ENCODE peak calls at places on chromosomes 16 and 17, in seven cellular contexts. V is IMR-90, O is endodermal cell, Y is psoas muscle, T is fibroblast of lung, I is adrenal gland, S is tibial artery. M is an unnamed sample. For H3K4me1, the result is how much of the 10 kb centered on the place peaks cover.

GRCh38 chr17:74738051-74738996 is 1.3 kb downstream of the RAB37 start:
- DNase-seq in I (no peak), Y (no peak), S (no peak), V (no peak), O (no peak), T (peak), M (no peak)

GRCh38 chr16:10668322-10669045 is 26.2 kb downstream of the TEKT5 start:
- DNase-seq in I (no peak), Y (no peak), V (peak), T (peak), O (peak), S (no peak), M (no peak)

GRCh38 chr16:2032285-2033056 is 5.8 kb downstream of the NHERF2 start:
- DNase-seq in V (peak), S (no peak), I (no peak), T (no peak), Y (no peak), O (no peak), M (no peak)

GRCh38 chr16:31094088-31094423 is 541 bp downstream of the VKORC1 start:
- DNase-seq in S (peak), V (no peak), T (no peak), O (peak), I (no peak), Y (no peak), M (no peak)

GRCh38 chr17:82876602-82877391 is 37.0 kb upstream of the ZNF750 start:
- DNase-seq in T (peak), I (peak), V (peak), Y (peak), O (peak), S (peak), M (peak)

GRCh38 chr16:9441021-9441420 is 349.6 kb downstream of the HAPSTR1 start:
- DNase-seq in O (peak), S (no peak), I (no peak), T (no peak), V (no peak), Y (no peak), M (no peak)

GRCh38 chr16:58652741-58653140 is 23.1 kb upstream of the CNOT1 start:
- DNase-seq in T (peak), I (peak), O (peak), S (no peak), Y (no peak), V (peak), M (no peak)

GRCh38 chr17:71764507-71764906 is 356.3 kb upstream of the SOX9 start:
- DNase-seq in I (peak), T (peak), Y (no peak), O (peak), S (no peak), V (no peak), M (no peak)

GRCh38 chr17:9645858-9646555 is 690 bp downstream of the USP43 start:
- DNase-seq in S (no peak), V (no peak), T (no peak), Y (peak), O (peak), I (peak), M (no peak)

GRCh38 chr17:79053251-79053925 is 21.2 kb upstream of the ENGASE start:
- DNase-seq in S (no peak), V (peak), I (no peak), Y (no peak), O (no peak), T (no peak), M (no peak)

GRCh38 chr16:47643610-47644009 is 182.5 kb downstream of the PHKB start:
- DNase-seq in Y (no peak), S (no peak), I (no peak), O (no peak), T (no peak), V (no peak), M (no peak)

GRCh38 chr17:79592198-79592597 is 18.7 kb downstream of the RBFOX3 start:
- DNase-seq in T (no peak), S (no peak), I (no peak), O (no peak), Y (no peak), V (no peak), M (no peak)

GRCh38 chr16:29029168-29029994 is 44.5 kb downstream of the LAT start:
- DNase-seq in V (peak), S (no peak), O (peak), I (no peak), T (peak), Y (peak), M (no peak)

GRCh38 chr16:1024126-1024525 is 42.6 kb downstream of the SOX8 start:
- DNase-seq in V (no peak), O (no peak), Y (no peak), S (no peak), I (no peak), T (no peak), M (no peak)

DNA sequence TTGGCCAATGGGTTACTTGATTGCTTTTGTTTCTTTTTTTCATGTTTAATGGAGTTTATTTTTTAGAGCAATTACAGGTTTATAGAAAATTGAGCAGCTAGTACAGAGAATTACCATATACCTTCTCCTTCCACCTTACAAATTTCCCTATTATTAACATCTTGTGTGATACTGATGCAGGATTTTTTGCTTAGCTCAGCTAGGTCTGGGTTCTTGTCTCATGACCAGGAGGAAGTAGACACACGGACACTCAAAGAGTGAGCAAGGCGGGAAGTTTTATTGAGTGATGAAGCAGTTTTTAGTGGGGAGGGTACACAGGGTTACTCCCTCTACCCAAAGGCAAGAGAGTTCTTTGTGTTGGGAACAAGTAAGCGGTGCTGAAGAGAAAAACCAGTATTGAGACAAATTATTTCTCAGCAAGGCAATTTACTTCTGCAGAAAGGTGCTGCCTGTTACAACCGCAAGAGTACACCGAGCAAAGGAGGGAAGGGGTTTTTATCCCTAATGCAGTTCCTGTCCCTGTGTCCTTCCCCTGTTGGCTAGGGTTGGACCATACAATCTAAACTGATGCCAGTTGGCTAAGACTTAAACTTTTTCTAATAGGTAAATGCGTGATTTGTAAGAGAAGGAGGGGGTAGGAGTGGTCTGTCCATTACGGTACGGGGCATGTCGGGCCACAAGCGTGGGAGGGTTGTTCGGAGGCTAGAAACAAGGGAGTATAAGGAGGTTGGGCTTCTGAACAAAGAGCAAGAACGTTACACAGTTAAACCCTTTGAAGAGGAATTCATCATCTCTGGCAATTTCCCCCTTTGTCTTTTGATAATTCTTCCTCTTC is 26.9 kb downstream of the SEC14L1 start:
- DNase-seq in S (no peak), Y (no peak), T (no peak), O (no peak), I (peak), V (no peak), M (no peak)
- H3K4me1 ChIP-seq in S (under half), Y (under half), T (under half), O (under half), I (half or more), V (under half), M (under half)

DNA sequence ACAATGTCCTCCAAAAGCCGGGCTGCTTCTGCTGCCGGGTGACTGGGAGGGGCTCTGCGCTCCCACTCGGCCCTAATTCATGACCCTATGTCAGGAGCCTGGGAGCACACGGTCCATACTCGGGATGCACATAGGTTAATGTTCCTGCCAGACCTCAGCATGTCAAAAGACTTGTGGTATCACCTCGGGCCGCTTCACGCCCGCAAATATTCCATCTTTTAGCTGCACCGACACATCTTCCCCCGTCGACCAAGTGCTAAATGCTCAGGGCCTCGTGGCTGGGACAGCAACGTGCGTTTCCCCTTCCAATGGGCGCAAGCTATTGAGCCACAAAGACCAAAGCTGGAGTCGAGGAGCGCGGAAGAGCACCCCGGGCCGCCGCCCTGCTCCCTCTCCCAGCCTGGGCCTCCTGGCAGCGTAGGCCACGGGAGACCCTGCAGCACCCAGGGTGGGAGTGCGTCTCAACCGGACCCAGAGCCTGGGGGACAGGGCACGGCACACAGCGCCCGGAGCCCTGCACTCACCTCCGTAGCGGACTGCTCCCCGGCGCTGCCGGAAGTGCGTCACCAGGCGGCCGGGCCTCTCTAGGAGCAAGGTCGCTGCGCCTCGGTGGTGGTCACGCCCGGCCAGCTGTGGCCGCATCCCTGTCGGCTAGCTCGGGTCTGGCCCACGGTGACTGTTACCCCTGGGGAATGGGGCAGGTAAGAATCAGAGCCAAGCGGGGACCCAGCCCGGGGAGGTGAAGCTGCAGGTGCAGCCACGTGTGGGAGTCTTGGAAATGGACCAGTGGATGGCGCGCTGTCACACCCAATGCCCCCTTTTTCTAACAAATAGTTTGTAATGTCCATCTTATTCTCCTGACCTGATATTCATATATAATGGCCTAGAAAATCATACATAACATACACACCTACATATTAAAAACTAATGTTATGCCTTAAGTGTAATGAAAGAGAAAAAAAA is at the start of gene ZNF23:
- DNase-seq in I (peak), Y (peak), T (peak), V (peak), O (peak), S (peak), M (peak)
- TF ChIP-seq CTCF in I (no peak), Y (peak), T (no peak), V (no peak), O (peak), S (no peak), M (peak)

GRCh38 chr17:48487221-48487620 is 43.6 kb downstream of the HOXB1 start:
- DNase-seq in O (no peak), Y (no peak), I (no peak), V (no peak), T (no peak), S (no peak), M (no peak)

GRCh38 chr17:48488548-48489106 is 42.2 kb downstream of the HOXB1 start:
- DNase-seq in Y (no peak), O (peak), T (no peak), V (no peak), S (no peak), I (no peak), M (no peak)

GRCh38 chr17:48484256-48484655 is 46.6 kb downstream of the HOXB1 start:
- DNase-seq in S (no peak), Y (no peak), I (no peak), V (peak), T (no peak), O (no peak), M (no peak)

GRCh38 chr17:48484850-48485249 is 46.0 kb downstream of the HOXB1 start:
- DNase-seq in S (no peak), I (no peak), Y (no peak), V (peak), O (no peak), T (peak), M (no peak)

DNA sequence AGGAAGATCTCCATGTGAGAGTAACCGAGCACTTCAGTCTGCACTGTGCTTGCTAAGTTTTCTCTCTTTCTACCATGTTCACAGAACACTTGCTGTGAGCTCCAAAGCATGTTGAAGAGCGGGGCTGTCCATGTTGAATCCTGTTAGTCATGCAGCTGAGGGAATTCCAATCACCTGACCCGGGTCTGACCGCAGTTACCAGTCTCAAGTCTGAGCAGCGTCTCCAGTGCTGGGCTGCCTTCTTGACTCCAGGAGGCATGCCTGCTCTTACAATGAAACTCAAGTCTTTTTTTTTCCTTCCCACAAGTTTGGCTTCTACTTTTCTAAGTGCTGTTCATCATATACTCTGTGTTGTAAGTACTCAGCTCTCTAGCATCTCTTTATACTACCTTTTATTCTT is 44.3 kb downstream of the HOXB1 start:
- DNase-seq in O (peak), I (no peak), S (no peak), Y (peak), T (peak), V (peak), M (no peak)
- H3K4me3 ChIP-seq in O (no peak), I (no peak), S (no peak), Y (no peak), T (no peak), V (no peak), M (no peak)

GRCh38 chr17:20206591-20206990 is 197.4 kb downstream of the SPECC1 start:
- DNase-seq in V (peak), S (no peak), T (peak), O (no peak), Y (no peak), I (no peak), M (no peak)
- H3K4me1 ChIP-seq in V (under half), S (under half), T (under half), O (under half), Y (under half), I (under half), M (under half)

GRCh38 chr17:11094377-11094776 is 146.6 kb upstream of the SHISA6 start:
- DNase-seq in I (no peak), Y (no peak), O (no peak), V (no peak), S (no peak), T (no peak), M (no peak)
- TF ChIP-seq CTCF in I (no peak), Y (no peak), O (no peak), V (no peak), S (no peak), T (no peak), M (no peak)

DNA sequence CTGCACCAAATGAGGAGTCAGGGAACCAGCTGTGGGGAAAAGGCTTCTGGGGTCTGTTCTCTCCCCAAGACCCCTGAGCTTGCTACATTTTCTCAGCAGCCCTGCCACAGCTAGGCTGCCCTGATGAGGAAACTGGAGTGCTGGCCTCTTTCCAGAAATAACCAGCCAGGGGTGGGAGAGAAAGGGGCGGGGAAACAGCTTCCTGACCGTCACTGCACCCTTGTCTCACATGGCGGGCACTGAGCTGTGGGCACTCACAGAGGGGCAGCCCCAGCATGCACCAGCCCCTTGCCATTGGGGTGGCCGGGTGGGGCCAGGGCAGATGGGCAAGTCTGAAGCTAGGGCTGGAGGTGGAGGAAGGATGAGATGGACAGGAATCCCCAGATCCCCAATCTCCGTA is 2.9 kb downstream of the SRL start:
- DNase-seq in T (no peak), V (no peak), S (no peak), I (no peak), Y (no peak), O (no peak), M (peak)
- H3K4me3 ChIP-seq in T (no peak), V (no peak), S (peak), I (no peak), Y (peak), O (no peak), M (peak)

DNA sequence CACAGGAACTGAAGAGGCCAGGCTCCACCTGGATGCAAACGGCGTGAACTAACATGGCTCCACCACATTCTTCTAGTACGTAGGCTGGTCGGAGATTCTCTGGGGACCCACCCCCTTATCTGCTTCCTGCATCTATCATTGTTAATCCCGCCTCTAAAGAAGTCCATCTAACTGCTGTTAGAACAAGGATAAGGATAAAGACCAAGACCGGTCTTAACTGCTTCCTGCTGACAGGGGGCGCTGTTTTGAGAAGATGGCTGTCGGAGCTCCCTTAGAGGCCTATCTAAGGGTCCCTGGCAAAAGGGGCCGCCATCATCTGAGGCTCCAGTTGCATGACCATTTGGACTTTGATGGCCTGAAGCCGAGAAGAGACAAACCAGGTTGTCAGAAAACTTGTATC is 25.8 kb upstream of the TNFSF12 start:
- DNase-seq in V (no peak), Y (no peak), T (peak), S (no peak), O (peak), I (no peak), M (no peak)
- H3K4me1 ChIP-seq in V (under half), Y (under half), T (under half), S (under half), O (under half), I (under half), M (under half)

M was measured in right atrium auricular region.